ENCODE peak calls at places on chromosome 2, in five cellular contexts. One of them, this sample, is unnamed.
A peak's percentile ranks its signal among the peaks of the same experiment; 100 is the strongest.

GRCh38 chr2:42602218-42602936 is 33.9 kb downstream of the MTA3 start:
- DNase-seq in A549: no peak
- DNase-seq in type B pancreatic cell: no peak
- DNase-seq in HAP-1: no peak
- DNase-seq in naive B cell: no peak
- DNase-seq in this sample: no peak

GRCh38 chr2:36578343-36579296 is 19.3 kb downstream of the FEZ2 start:
- DNase-seq in A549: peak; percentile 68
- DNase-seq in type B pancreatic cell: no peak
- DNase-seq in HAP-1: no peak
- DNase-seq in naive B cell: no peak
- DNase-seq in this sample: no peak

GRCh38 chr2:10566021-10566420 is 117.9 kb upstream of the ODC1 start:
- DNase-seq in A549: no peak
- DNase-seq in type B pancreatic cell: no peak
- DNase-seq in HAP-1: no peak
- DNase-seq in naive B cell: no peak
- DNase-seq in this sample: no peak

GRCh38 chr2:227880460-227880859 is 9.0 kb downstream of the DAW1 start:
- DNase-seq in A549: no peak
- DNase-seq in type B pancreatic cell: no peak
- DNase-seq in HAP-1: no peak
- DNase-seq in naive B cell: no peak
- DNase-seq in this sample: no peak

GRCh38 chr2:81437474-81438000 is 1133.0 kb upstream of the LRRTM1 start:
- DNase-seq in A549: no peak
- DNase-seq in type B pancreatic cell: no peak
- DNase-seq in HAP-1: peak; percentile 95
- DNase-seq in naive B cell: no peak
- DNase-seq in this sample: no peak

GRCh38 chr2:219079417-219079816 is 18.7 kb upstream of the IHH start:
- DNase-seq in A549: no peak
- DNase-seq in type B pancreatic cell: no peak
- DNase-seq in HAP-1: no peak
- DNase-seq in naive B cell: no peak
- DNase-seq in this sample: peak; percentile 15

GRCh38 chr2:163863073-163863472 is 127.3 kb upstream of the FIGN start:
- DNase-seq in A549: no peak
- DNase-seq in type B pancreatic cell: no peak
- DNase-seq in HAP-1: no peak
- DNase-seq in naive B cell: no peak
- DNase-seq in this sample: no peak

GRCh38 chr2:30276455-30276911 is 45.1 kb downstream of the LBH start:
- DNase-seq in A549: no peak
- DNase-seq in type B pancreatic cell: no peak
- DNase-seq in HAP-1: no peak
- DNase-seq in naive B cell: peak; percentile 43
- DNase-seq in this sample: no peak

GRCh38 chr2:241947004-241947350 is 77.4 kb downstream of the RTP5 start:
- DNase-seq in A549: no peak
- DNase-seq in type B pancreatic cell: no peak
- DNase-seq in HAP-1: no peak
- DNase-seq in naive B cell: no peak
- DNase-seq in this sample: no peak

This sample was measured in Daoy.